ENCODE peak calls at places on chromosomes 12 and 14, in seven cellular contexts. One of them, this sample, is unnamed.

GRCh38 chr12:30840715-30841114 is 85.8 kb upstream of the TSPAN11 start:
- DNase-seq in GM04504: no peak
- DNase-seq in stomach: no peak
- DNase-seq in spleen: no peak
- DNase-seq in B cell: no peak
- DNase-seq in substantia nigra: no peak
- DNase-seq in HS-5: no peak
- DNase-seq in this sample: no peak

GRCh38 chr12:54014315-54015209 is 5.8 kb downstream of the HOXC8 start:
- DNase-seq in GM04504: no peak
- DNase-seq in stomach: no peak
- DNase-seq in spleen: no peak
- DNase-seq in B cell: no peak
- DNase-seq in substantia nigra: no peak
- DNase-seq in HS-5: no peak
- DNase-seq in this sample: no peak

GRCh38 chr14:106694638-106695393 is 1168.4 kb downstream of the TMEM121 start:
- DNase-seq in GM04504: no peak
- DNase-seq in stomach: no peak
- DNase-seq in spleen: peak; percentile 91
- DNase-seq in B cell: peak; percentile 81
- DNase-seq in substantia nigra: peak; percentile 5
- DNase-seq in HS-5: no peak
- DNase-seq in this sample: peak; percentile 71

GRCh38 chr12:124317400-124317799 is 22.5 kb downstream of the RFLNA start:
- DNase-seq in GM04504: no peak
- DNase-seq in stomach: no peak
- DNase-seq in spleen: no peak
- DNase-seq in B cell: no peak
- DNase-seq in substantia nigra: no peak
- DNase-seq in HS-5: no peak
- DNase-seq in this sample: no peak

GRCh38 chr14:82889701-82890100 is 1356.0 kb upstream of the SEL1L start:
- DNase-seq in GM04504: no peak
- DNase-seq in stomach: no peak
- DNase-seq in spleen: no peak
- DNase-seq in B cell: no peak
- DNase-seq in substantia nigra: no peak
- DNase-seq in HS-5: no peak
- DNase-seq in this sample: no peak

GRCh38 chr14:89041245-89041585 is 216.8 kb downstream of the TTC8 start:
- DNase-seq in GM04504: no peak
- DNase-seq in stomach: peak; percentile 74
- DNase-seq in spleen: no peak
- DNase-seq in B cell: no peak
- DNase-seq in substantia nigra: no peak
- DNase-seq in HS-5: no peak
- DNase-seq in this sample: peak; percentile 67

GRCh38 chr12:93784339-93785086 is 107.3 kb downstream of the CRADD start:
- DNase-seq in GM04504: no peak
- DNase-seq in stomach: no peak
- DNase-seq in spleen: no peak
- DNase-seq in B cell: no peak
- DNase-seq in substantia nigra: no peak
- DNase-seq in HS-5: no peak
- DNase-seq in this sample: no peak

GRCh38 chr12:107684029-107684790 is 1.4 kb upstream of the PWP1 start:
- DNase-seq in GM04504: no peak
- DNase-seq in stomach: no peak
- DNase-seq in spleen: no peak
- DNase-seq in B cell: no peak
- DNase-seq in substantia nigra: no peak
- DNase-seq in HS-5: no peak
- DNase-seq in this sample: no peak

GRCh38 chr14:95514131-95515079 is 2.0 kb downstream of the SYNE3 start:
- DNase-seq in GM04504: no peak
- DNase-seq in stomach: no peak
- DNase-seq in spleen: no peak
- DNase-seq in B cell: no peak
- DNase-seq in substantia nigra: no peak
- DNase-seq in HS-5: no peak
- DNase-seq in this sample: peak; percentile 25

GRCh38 chr14:75334191-75335051 is 55.8 kb downstream of the FOS start:
- DNase-seq in GM04504: no peak
- DNase-seq in stomach: peak; percentile 42
- DNase-seq in spleen: peak; percentile 90
- DNase-seq in B cell: peak; percentile 61
- DNase-seq in substantia nigra: no peak
- DNase-seq in HS-5: no peak
- DNase-seq in this sample: peak; percentile 59

GRCh38 chr12:105444050-105444808 is 113.7 kb downstream of the C12orf75 start:
- DNase-seq in GM04504: no peak
- DNase-seq in stomach: no peak
- DNase-seq in spleen: no peak
- DNase-seq in B cell: no peak
- DNase-seq in substantia nigra: no peak
- DNase-seq in HS-5: no peak
- DNase-seq in this sample: no peak

GRCh38 chr14:38662781-38663180 is 406.9 kb upstream of the CLEC14A start:
- DNase-seq in GM04504: no peak
- DNase-seq in stomach: no peak
- DNase-seq in spleen: peak; percentile 21
- DNase-seq in B cell: no peak
- DNase-seq in substantia nigra: no peak
- DNase-seq in HS-5: no peak
- DNase-seq in this sample: no peak

GRCh38 chr12:56078931-56079728 is 835 bp upstream of the ERBB3 start:
- DNase-seq in GM04504: peak; percentile 58
- DNase-seq in stomach: peak; percentile 95
- DNase-seq in spleen: peak; percentile 89
- DNase-seq in B cell: peak; percentile 69
- DNase-seq in substantia nigra: peak; percentile 74
- DNase-seq in HS-5: peak; percentile 53
- DNase-seq in this sample: peak; percentile 92

GRCh38 chr12:25503666-25504065 is 49.4 kb downstream of the LMNTD1 start:
- DNase-seq in GM04504: no peak
- DNase-seq in stomach: no peak
- DNase-seq in spleen: no peak
- DNase-seq in B cell: no peak
- DNase-seq in substantia nigra: no peak
- DNase-seq in HS-5: no peak
- DNase-seq in this sample: no peak

GRCh38 chr12:64171715-64172114 is 50.4 kb downstream of the KICS2 start:
- DNase-seq in GM04504: no peak
- DNase-seq in stomach: no peak
- DNase-seq in spleen: no peak
- DNase-seq in B cell: no peak
- DNase-seq in substantia nigra: no peak
- DNase-seq in HS-5: peak; percentile 73
- DNase-seq in this sample: no peak

GRCh38 chr14:99819514-99819913 is 26.3 kb downstream of the EML1 start:
- DNase-seq in GM04504: no peak
- DNase-seq in stomach: no peak
- DNase-seq in spleen: no peak
- DNase-seq in B cell: no peak
- DNase-seq in substantia nigra: no peak
- DNase-seq in HS-5: no peak
- DNase-seq in this sample: no peak

GRCh38 chr12:16920451-16920850 is 314.5 kb upstream of the LMO3 start:
- DNase-seq in GM04504: no peak
- DNase-seq in stomach: no peak
- DNase-seq in spleen: no peak
- DNase-seq in B cell: no peak
- DNase-seq in substantia nigra: no peak
- DNase-seq in HS-5: no peak
- DNase-seq in this sample: no peak

GRCh38 chr12:1760566-1761382 is 59.6 kb upstream of the LRTM2 start:
- DNase-seq in GM04504: peak; percentile 28
- DNase-seq in stomach: no peak
- DNase-seq in spleen: no peak
- DNase-seq in B cell: no peak
- DNase-seq in substantia nigra: no peak
- DNase-seq in HS-5: peak; percentile 54
- DNase-seq in this sample: no peak

GRCh38 chr12:104748790-104749189 is 209.3 kb downstream of the SLC41A2 start:
- DNase-seq in GM04504: no peak
- DNase-seq in stomach: no peak
- DNase-seq in spleen: no peak
- DNase-seq in B cell: no peak
- DNase-seq in substantia nigra: no peak
- DNase-seq in HS-5: no peak
- DNase-seq in this sample: no peak

GRCh38 chr12:25269701-25270100 is 19.0 kb upstream of the KRAS start:
- DNase-seq in GM04504: no peak
- DNase-seq in stomach: no peak
- DNase-seq in spleen: no peak
- DNase-seq in B cell: peak; percentile 41
- DNase-seq in substantia nigra: no peak
- DNase-seq in HS-5: no peak
- DNase-seq in this sample: no peak

GRCh38 chr12:13024151-13024946 is 19.8 kb upstream of the FAM234B start:
- DNase-seq in GM04504: no peak
- DNase-seq in stomach: peak; percentile 31
- DNase-seq in spleen: no peak
- DNase-seq in B cell: no peak
- DNase-seq in substantia nigra: no peak
- DNase-seq in HS-5: peak; percentile 41
- DNase-seq in this sample: peak; percentile 35

GRCh38 chr14:34826661-34827060 is 48.5 kb downstream of the BAZ1A start:
- DNase-seq in GM04504: peak; percentile 17
- DNase-seq in stomach: no peak
- DNase-seq in spleen: no peak
- DNase-seq in B cell: no peak
- DNase-seq in substantia nigra: no peak
- DNase-seq in HS-5: peak; percentile 24
- DNase-seq in this sample: no peak

GRCh38 chr12:59723520-59723919 is 127.7 kb downstream of the SLC16A7 start:
- DNase-seq in GM04504: no peak
- DNase-seq in stomach: no peak
- DNase-seq in spleen: no peak
- DNase-seq in B cell: no peak
- DNase-seq in substantia nigra: no peak
- DNase-seq in HS-5: no peak
- DNase-seq in this sample: no peak

GRCh38 chr14:104445832-104446381 is 133.7 kb upstream of the C14orf180 start:
- DNase-seq in GM04504: no peak
- DNase-seq in stomach: peak; percentile 8
- DNase-seq in spleen: peak; percentile 35
- DNase-seq in B cell: no peak
- DNase-seq in substantia nigra: no peak
- DNase-seq in HS-5: no peak
- DNase-seq in this sample: no peak

GRCh38 chr14:80850197-80850814 is 91.2 kb downstream of the CEP128 start:
- DNase-seq in GM04504: peak; percentile 19
- DNase-seq in stomach: no peak
- DNase-seq in spleen: no peak
- DNase-seq in B cell: peak; percentile 18
- DNase-seq in substantia nigra: no peak
- DNase-seq in HS-5: peak; percentile 20
- DNase-seq in this sample: no peak

GRCh38 chr14:104799657-104800599 is 973 bp upstream of the ZBTB42 start:
- DNase-seq in GM04504: no peak
- DNase-seq in stomach: peak; percentile 90
- DNase-seq in spleen: peak; percentile 96
- DNase-seq in B cell: peak; percentile 93
- DNase-seq in substantia nigra: peak; percentile 33
- DNase-seq in HS-5: no peak
- DNase-seq in this sample: peak; percentile 93

GRCh38 chr12:118900954-118901353 is 80.4 kb upstream of the SRRM4 start:
- DNase-seq in GM04504: no peak
- DNase-seq in stomach: no peak
- DNase-seq in spleen: no peak
- DNase-seq in B cell: no peak
- DNase-seq in substantia nigra: no peak
- DNase-seq in HS-5: no peak
- DNase-seq in this sample: no peak

GRCh38 chr12:120055231-120055630 is 61.3 kb downstream of the RAB35 start:
- DNase-seq in GM04504: no peak
- DNase-seq in stomach: no peak
- DNase-seq in spleen: no peak
- DNase-seq in B cell: no peak
- DNase-seq in substantia nigra: no peak
- DNase-seq in HS-5: peak; percentile 56
- DNase-seq in this sample: no peak

GRCh38 chr12:13195848-13196301 is 651 bp upstream of the EMP1 start:
- DNase-seq in GM04504: no peak
- DNase-seq in stomach: no peak
- DNase-seq in spleen: no peak
- DNase-seq in B cell: no peak
- DNase-seq in substantia nigra: no peak
- DNase-seq in HS-5: no peak
- DNase-seq in this sample: peak; percentile 53

GRCh38 chr14:19947413-19948090 is 16.8 kb downstream of the OR4K1 start:
- DNase-seq in GM04504: no peak
- DNase-seq in stomach: no peak
- DNase-seq in spleen: no peak
- DNase-seq in B cell: no peak
- DNase-seq in substantia nigra: no peak
- DNase-seq in HS-5: peak; percentile 14
- DNase-seq in this sample: no peak

GRCh38 chr14:78291958-78292357 is 121.8 kb downstream of the NRXN3 start:
- DNase-seq in GM04504: no peak
- DNase-seq in stomach: no peak
- DNase-seq in spleen: no peak
- DNase-seq in B cell: no peak
- DNase-seq in substantia nigra: no peak
- DNase-seq in HS-5: no peak
- DNase-seq in this sample: no peak

GRCh38 chr12:115295886-115296285 is 611.9 kb upstream of the TBX3 start:
- DNase-seq in GM04504: no peak
- DNase-seq in stomach: no peak
- DNase-seq in spleen: no peak
- DNase-seq in B cell: no peak
- DNase-seq in substantia nigra: no peak
- DNase-seq in HS-5: no peak
- DNase-seq in this sample: no peak

GRCh38 chr14:96072076-96072475 is 32.9 kb downstream of the C14orf132 start:
- DNase-seq in GM04504: no peak
- DNase-seq in stomach: no peak
- DNase-seq in spleen: peak; percentile 43
- DNase-seq in B cell: no peak
- DNase-seq in substantia nigra: no peak
- DNase-seq in HS-5: no peak
- DNase-seq in this sample: no peak